ENCODE peak calls at places on chromosomes 3 and 15, in four cellular contexts. G, B, K and D are unnamed samples.

GRCh38 chr15:42603978-42604377 is 28.6 kb downstream of the STARD9 start:
- DNase-seq in G (no peak), B (no peak), K (no peak), D (no peak)

GRCh38 chr3:100089802-100090668 is 24.3 kb downstream of the FILIP1L start:
- DNase-seq in G (peak), B (peak), K (no peak), D (peak)

GRCh38 chr3:184399410-184399809 is 19.6 kb downstream of the CHRD start:
- DNase-seq in G (peak), B (no peak), K (no peak), D (no peak)

GRCh38 chr3:182389041-182389815 is 404.1 kb upstream of the ATP11B start:
- DNase-seq in G (no peak), B (no peak), K (no peak), D (peak)

GRCh38 chr3:107064445-107065060 is 312.7 kb upstream of the CCDC54 start:
- DNase-seq in G (peak), B (peak), K (no peak), D (peak)

GRCh38 chr3:138984816-138985215 is 21.3 kb downstream of the PRR23A start:
- DNase-seq in G (no peak), B (no peak), K (no peak), D (no peak)

GRCh38 chr3:114707225-114707860 is 413.5 kb downstream of the TIGIT start:
- DNase-seq in G (no peak), B (no peak), K (no peak), D (no peak)

GRCh38 chr3:65672876-65673815 is 365.6 kb downstream of the MAGI1 start:
- DNase-seq in G (peak), B (peak), K (no peak), D (peak)

GRCh38 chr15:48358229-48358641 is 27.0 kb downstream of the DUT start:
- DNase-seq in G (peak), B (no peak), K (no peak), D (no peak)

GRCh38 chr15:78263351-78263781 is 996 bp upstream of the DNAJA4 start:
- DNase-seq in G (no peak), B (no peak), K (no peak), D (no peak)

GRCh38 chr3:52150357-52150756 is 3.9 kb downstream of the POC1A start:
- DNase-seq in G (no peak), B (no peak), K (peak), D (no peak)

GRCh38 chr3:8458235-8458634 is 43.4 kb upstream of the LMCD1 start:
- DNase-seq in G (no peak), B (no peak), K (no peak), D (no peak)

GRCh38 chr3:15973930-15974329 is 176.2 kb upstream of the ANKRD28 start:
- DNase-seq in G (no peak), B (no peak), K (no peak), D (no peak)

GRCh38 chr3:159882784-159883779 is 105.6 kb upstream of the IL12A start:
- DNase-seq in G (no peak), B (no peak), K (no peak), D (no peak)

GRCh38 chr3:52841211-52841980 is 6.6 kb upstream of the MUSTN1 start:
- DNase-seq in G (no peak), B (no peak), K (peak), D (no peak)

GRCh38 chr15:69121198-69121828 is 39.1 kb upstream of the GLCE start:
- DNase-seq in G (no peak), B (no peak), K (no peak), D (no peak)

GRCh38 chr15:64699767-64700388 is 75.5 kb downstream of the RBPMS2 start:
- DNase-seq in G (peak), B (no peak), K (peak), D (no peak)

GRCh38 chr15:31352911-31353811 is 26.5 kb downstream of the KLF13 start:
- DNase-seq in G (no peak), B (peak), K (peak), D (no peak)

GRCh38 chr15:71333839-71334238 is 218.6 kb downstream of the THSD4 start:
- DNase-seq in G (no peak), B (no peak), K (no peak), D (no peak)

GRCh38 chr3:74575857-74576256 is 38.6 kb downstream of the CNTN3 start:
- DNase-seq in G (peak), B (no peak), K (no peak), D (no peak)

GRCh38 chr15:38002883-38003477 is 68.5 kb downstream of the TMCO5A start:
- DNase-seq in G (peak), B (peak), K (no peak), D (peak)

GRCh38 chr3:46708401-46709146 is 7.4 kb downstream of the TMIE start:
- DNase-seq in G (no peak), B (no peak), K (peak), D (no peak)